ENCODE peak calls at places on chromosomes 16 and 17, in eight cellular contexts. H is cardiac muscle cell; U is dorsolateral prefrontal cortex; N is ELF-1; A is stimulated activated CD4-positive, alpha-beta T cell treated with anti-CD3 and anti-CD28 coated beads, Interleukin-1b, Interleukin-23, amount 100 ng/mL, for 4 hours; L is neural crest cell; K is activated CD8-positive, alpha-beta T cell treated with anti-CD3 and anti-CD28 coated beads for 36 hours; I is stimulated activated CD8-positive, alpha-beta memory T cell treated with anti-CD3 and anti-CD28 coated beads, Interleukin-4, amount 100 ng/mL, for 24 hours. M is an unnamed sample.

GRCh38 chr17:29582254-29582765 is 7.1 kb downstream of the GIT1 start:
- DNase-seq in U (no peak), H (no peak), I (no peak), L (no peak), N (no peak), K (no peak), A (no peak), M (no peak)

GRCh38 chr16:69890891-69891282 is 60.2 kb upstream of the CLEC18A start:
- DNase-seq in U (no peak), I (no peak), H (no peak), N (no peak), L (no peak), K (no peak), A (no peak), M (no peak)

GRCh38 chr17:79991140-79991923 is 44.3 kb downstream of the TBC1D16 start:
- DNase-seq in H (peak; percentile 81), U (peak; percentile 84), A (peak; percentile 73), N (peak; percentile 75), K (peak; percentile 91), I (peak; percentile 68), L (peak; percentile 77), M (peak; percentile 51)

GRCh38 chr17:42775534-42776098 is 2.4 kb downstream of the VPS25 start:
- DNase-seq in L (no peak), I (no peak), K (no peak), U (no peak), A (no peak), H (peak; percentile 49), N (peak; percentile 13), M (peak; percentile 96)

GRCh38 chr16:70276392-70276791 is 12.9 kb downstream of the AARS1 start:
- DNase-seq in A (no peak), I (no peak), N (no peak), L (no peak), H (no peak), U (no peak), K (no peak), M (no peak)

GRCh38 chr16:67641779-67642708 is 2.9 kb upstream of the CARMIL2 start:
- DNase-seq in U (no peak), N (no peak), H (peak; percentile 60), L (no peak), K (no peak), I (no peak), A (no peak), M (no peak)

GRCh38 chr17:75854881-75855309 is 240 bp downstream of the WBP2 start:
- DNase-seq in L (no peak), H (no peak), U (peak; percentile 62), K (no peak), I (no peak), N (no peak), A (no peak), M (no peak)

GRCh38 chr17:65049085-65049756 is 7.3 kb downstream of the GNA13 start:
- DNase-seq in N (no peak), A (no peak), L (no peak), H (no peak), I (no peak), U (no peak), K (peak; percentile 39), M (no peak)

GRCh38 chr17:5941258-5941657 is 128.9 kb upstream of the WSCD1 start:
- DNase-seq in I (no peak), A (no peak), U (no peak), H (no peak), N (peak; percentile 80), L (no peak), K (no peak), M (no peak)

GRCh38 chr17:75168998-75169397 is 13.8 kb downstream of the SUMO2 start:
- DNase-seq in N (no peak), I (no peak), K (no peak), U (no peak), H (no peak), L (no peak), A (no peak), M (no peak)

GRCh38 chr17:74822329-74823175 is 37.1 kb downstream of the GRIN2C start:
- DNase-seq in I (no peak), A (no peak), U (no peak), H (no peak), L (no peak), K (no peak), N (no peak), M (no peak)

GRCh38 chr17:13437966-13438779 is 163.6 kb downstream of the HS3ST3A1 start:
- DNase-seq in L (peak; percentile 14), K (no peak), I (no peak), U (no peak), N (peak; percentile 11), A (no peak), H (no peak), M (no peak)

GRCh38 chr16:51134269-51134812 is 16.7 kb downstream of the SALL1 start:
- DNase-seq in L (no peak), I (no peak), K (no peak), U (no peak), A (no peak), N (peak; percentile 62), H (peak; percentile 5), M (no peak)

GRCh38 chr16:85898521-85899442 is at the start of gene IRF8:
- DNase-seq in I (peak; percentile 74), U (no peak), A (peak; percentile 81), H (peak; percentile 81), K (peak; percentile 90), L (peak; percentile 54), N (peak; percentile 82), M (peak; percentile 85)

GRCh38 chr17:8905256-8905778 is 37.8 kb upstream of the PIK3R6 start:
- DNase-seq in K (no peak), U (no peak), N (no peak), H (no peak), I (no peak), A (no peak), L (no peak), M (no peak)

GRCh38 chr17:18980682-18981384 is 23.7 kb downstream of the FAM83G start:
- DNase-seq in U (no peak), K (no peak), L (no peak), N (peak; percentile 76), A (no peak), H (no peak), I (no peak), M (no peak)

GRCh38 chr17:7204828-7205461 is 14.7 kb downstream of the DLG4 start:
- DNase-seq in K (peak; percentile 98), H (peak; percentile 90), U (peak; percentile 76), I (peak; percentile 88), L (peak; percentile 92), A (peak; percentile 76), N (peak; percentile 96), M (peak; percentile 63)

GRCh38 chr16:72182976-72183375 is 11.0 kb upstream of the PMFBP1 start:
- DNase-seq in N (no peak), I (no peak), L (no peak), H (no peak), U (no peak), K (no peak), A (no peak), M (peak; percentile 15)

GRCh38 chr16:1427473-1428461 is 3.1 kb upstream of the PERCC1 start:
- DNase-seq in H (no peak), N (peak; percentile 15), I (no peak), K (no peak), U (no peak), A (no peak), L (no peak), M (no peak)

GRCh38 chr16:521381-522210 is 5.9 kb upstream of the CAPN15 start:
- DNase-seq in L (no peak), A (no peak), H (no peak), I (no peak), U (no peak), N (no peak), K (no peak), M (no peak)

GRCh38 chr17:76462556-76463290 is 4.7 kb upstream of the AANAT start:
- DNase-seq in I (no peak), N (no peak), A (no peak), H (peak; percentile 34), U (no peak), K (no peak), L (no peak), M (peak; percentile 7)

GRCh38 chr17:57677858-57678257 is 67.2 kb downstream of the CCDC182 start:
- DNase-seq in K (no peak), N (no peak), H (no peak), I (no peak), L (no peak), A (no peak), U (no peak), M (no peak)

GRCh38 chr17:58344047-58344790 is 7.8 kb downstream of the SUPT4H1 start:
- DNase-seq in H (peak; percentile 17), A (peak; percentile 77), I (peak; percentile 82), N (no peak), L (no peak), U (no peak), K (peak; percentile 98), M (peak; percentile 95)

GRCh38 chr17:29292992-29293889 is 707 bp downstream of the NUFIP2 start:
- DNase-seq in K (peak; percentile 82), I (peak; percentile 41), L (peak; percentile 58), H (peak; percentile 65), N (peak; percentile 67), A (peak; percentile 35), U (peak; percentile 50), M (peak; percentile 27)

GRCh38 chr17:3965123-3965800 is 1.0 kb upstream of the ATP2A3 start:
- DNase-seq in K (peak; percentile 86), I (peak; percentile 44), N (peak; percentile 85), H (peak; percentile 58), U (no peak), L (peak; percentile 20), A (peak; percentile 34), M (peak; percentile 84)

GRCh38 chr17:4735825-4736651 is 3.6 kb upstream of the ZMYND15 start:
- DNase-seq in I (no peak), H (peak; percentile 61), N (no peak), A (no peak), K (peak; percentile 29), U (no peak), L (no peak), M (peak; percentile 82)

GRCh38 chr16:61820820-61821219 is 215.4 kb downstream of the CDH8 start:
- DNase-seq in A (no peak), K (no peak), I (no peak), U (no peak), N (no peak), H (no peak), L (no peak), M (no peak)

GRCh38 chr17:5209396-5209795 is 17.7 kb upstream of the ZNF594 start:
- DNase-seq in L (no peak), K (no peak), U (no peak), I (no peak), A (no peak), N (no peak), H (no peak), M (no peak)

GRCh38 chr17:80795090-80795609 is 196.5 kb upstream of the CHMP6 start:
- DNase-seq in I (no peak), A (no peak), L (no peak), K (no peak), N (no peak), H (no peak), U (no peak), M (no peak)

GRCh38 chr16:55955845-55956244 is 80.7 kb upstream of the CES5A start:
- DNase-seq in N (no peak), H (peak; percentile 1), I (no peak), U (peak; percentile 70), A (no peak), K (no peak), L (no peak), M (no peak)

GRCh38 chr17:40614431-40615294 is 33.0 kb downstream of the SMARCE1 start:
- DNase-seq in N (peak; percentile 14), I (no peak), H (no peak), K (peak; percentile 57), A (no peak), L (no peak), U (no peak), M (no peak)

GRCh38 chr16:3143598-3144330 is 8.9 kb downstream of the ZNF213 start:
- DNase-seq in L (no peak), H (no peak), K (no peak), N (no peak), U (no peak), A (no peak), I (no peak), M (no peak)

GRCh38 chr17:48604770-48605329 is at the start of gene HOXB6:
- DNase-seq in L (no peak), N (no peak), K (no peak), A (no peak), I (no peak), H (no peak), U (no peak), M (no peak)

GRCh38 chr17:77356690-77357201 is 216.0 kb downstream of the SEC14L1 start:
- DNase-seq in I (no peak), L (no peak), H (peak; percentile 25), N (no peak), U (no peak), K (no peak), A (no peak), M (no peak)